ENCODE peak calls at places on chromosomes 11 and 22, in four cellular contexts. One of them, this sample, is unnamed.
A peak's percentile ranks its signal among the peaks of the same experiment; 100 is the strongest.

GRCh38 chr22:30435674-30436126 is 10.1 kb downstream of the MTFP1 start:
- DNase-seq in lower lobe of right lung: peak; percentile 54
- DNase-seq in cardiac fibroblast: no peak
- DNase-seq in spleen: peak; percentile 91
- DNase-seq in this sample: no peak

GRCh38 chr11:128496684-128497056 is 90.7 kb downstream of the ETS1 start:
- DNase-seq in lower lobe of right lung: no peak
- DNase-seq in cardiac fibroblast: no peak
- DNase-seq in spleen: no peak
- DNase-seq in this sample: no peak

GRCh38 chr11:101336858-101337257 is 207.2 kb upstream of the PGR start:
- DNase-seq in lower lobe of right lung: no peak
- DNase-seq in cardiac fibroblast: no peak
- DNase-seq in spleen: no peak
- DNase-seq in this sample: no peak

GRCh38 chr11:8748317-8748716 is 65.7 kb downstream of the RPL27A start:
- DNase-seq in lower lobe of right lung: no peak
- DNase-seq in cardiac fibroblast: no peak
- DNase-seq in spleen: no peak
- DNase-seq in this sample: no peak

GRCh38 chr22:41544671-41545476 is 604 bp upstream of the POLR3H start:
- DNase-seq in lower lobe of right lung: no peak
- DNase-seq in cardiac fibroblast: no peak
- DNase-seq in spleen: no peak
- DNase-seq in this sample: no peak

GRCh38 chr11:2803186-2804057 is 82.2 kb downstream of the CDKN1C start:
- DNase-seq in lower lobe of right lung: peak; percentile 29
- DNase-seq in cardiac fibroblast: no peak
- DNase-seq in spleen: peak; percentile 57
- DNase-seq in this sample: no peak

GRCh38 chr11:47724041-47724729 is 9.0 kb upstream of the AGBL2 start:
- DNase-seq in lower lobe of right lung: no peak
- DNase-seq in cardiac fibroblast: peak; percentile 79
- DNase-seq in spleen: no peak
- DNase-seq in this sample: no peak

GRCh38 chr22:36753120-36753802 is 22.7 kb downstream of the IFT27 start:
- DNase-seq in lower lobe of right lung: no peak
- DNase-seq in cardiac fibroblast: no peak
- DNase-seq in spleen: no peak
- DNase-seq in this sample: no peak

GRCh38 chr11:77142091-77142975 is 14.3 kb downstream of the MYO7A start:
- DNase-seq in lower lobe of right lung: peak; percentile 35
- DNase-seq in cardiac fibroblast: no peak
- DNase-seq in spleen: no peak
- DNase-seq in this sample: no peak

GRCh38 chr11:103491777-103492176 is 382.6 kb downstream of the DYNC2H1 start:
- DNase-seq in lower lobe of right lung: no peak
- DNase-seq in cardiac fibroblast: no peak
- DNase-seq in spleen: no peak
- DNase-seq in this sample: no peak

GRCh38 chr11:105448703-105449079 is 161.2 kb upstream of the GRIA4 start:
- DNase-seq in lower lobe of right lung: no peak
- DNase-seq in cardiac fibroblast: no peak
- DNase-seq in spleen: no peak
- DNase-seq in this sample: no peak

GRCh38 chr22:16601437-16602223 is 9.0 kb upstream of the CCT8L2 start:
- DNase-seq in lower lobe of right lung: peak; percentile 53
- DNase-seq in cardiac fibroblast: peak; percentile 1
- DNase-seq in spleen: peak; percentile 76
- DNase-seq in this sample: no peak

GRCh38 chr11:105929381-105929955 is 92.6 kb downstream of the MSANTD4 start:
- DNase-seq in lower lobe of right lung: no peak
- DNase-seq in cardiac fibroblast: no peak
- DNase-seq in spleen: no peak
- DNase-seq in this sample: no peak

GRCh38 chr22:31586137-31586920 is 75.7 kb downstream of the PISD start:
- DNase-seq in lower lobe of right lung: no peak
- DNase-seq in cardiac fibroblast: peak; percentile 92
- DNase-seq in spleen: no peak
- DNase-seq in this sample: no peak

GRCh38 chr22:27776410-27776958 is 25.1 kb downstream of the MN1 start:
- DNase-seq in lower lobe of right lung: no peak
- DNase-seq in cardiac fibroblast: no peak
- DNase-seq in spleen: no peak
- DNase-seq in this sample: no peak

GRCh38 chr11:88779551-88779950 is 286.2 kb downstream of the GRM5 start:
- DNase-seq in lower lobe of right lung: no peak
- DNase-seq in cardiac fibroblast: peak; percentile 3
- DNase-seq in spleen: no peak
- DNase-seq in this sample: no peak

GRCh38 chr11:76085321-76085720 is 121.0 kb downstream of the WNT11 start:
- DNase-seq in lower lobe of right lung: no peak
- DNase-seq in cardiac fibroblast: no peak
- DNase-seq in spleen: no peak
- DNase-seq in this sample: no peak

GRCh38 chr11:117828641-117829368 is 4.3 kb upstream of the FXYD2 start:
- DNase-seq in lower lobe of right lung: peak; percentile 46
- DNase-seq in cardiac fibroblast: peak; percentile 53
- DNase-seq in spleen: peak; percentile 84
- DNase-seq in this sample: no peak

GRCh38 chr11:34192481-34193401 is 87.3 kb downstream of the NAT10 start:
- DNase-seq in lower lobe of right lung: no peak
- DNase-seq in cardiac fibroblast: peak; percentile 90
- DNase-seq in spleen: no peak
- DNase-seq in this sample: no peak

GRCh38 chr22:39308614-39309363 is 10.6 kb downstream of the RPL3 start:
- DNase-seq in lower lobe of right lung: peak; percentile 69
- DNase-seq in cardiac fibroblast: peak; percentile 93
- DNase-seq in spleen: peak; percentile 74
- DNase-seq in this sample: no peak
- TF ChIP-seq CTCF in lower lobe of right lung: no peak
- TF ChIP-seq CTCF in cardiac fibroblast: no peak
- TF ChIP-seq CTCF in spleen: no peak
- TF ChIP-seq CTCF in this sample: no peak

GRCh38 chr11:60251485-60252207 is 8.7 kb upstream of the MS4A4E start:
- DNase-seq in lower lobe of right lung: no peak
- DNase-seq in cardiac fibroblast: peak; percentile 0
- DNase-seq in spleen: no peak
- DNase-seq in this sample: no peak
- TF ChIP-seq CTCF in lower lobe of right lung: peak; percentile 45
- TF ChIP-seq CTCF in cardiac fibroblast: peak; percentile 37
- TF ChIP-seq CTCF in spleen: peak; percentile 55
- TF ChIP-seq CTCF in this sample: peak; percentile 64

GRCh38 chr11:72350752-72351151 is 83.6 kb downstream of the CLPB start:
- DNase-seq in lower lobe of right lung: no peak
- DNase-seq in cardiac fibroblast: no peak
- DNase-seq in spleen: no peak
- DNase-seq in this sample: no peak

GRCh38 chr11:72352859-72353551 is 81.3 kb downstream of the CLPB start:
- DNase-seq in lower lobe of right lung: no peak
- DNase-seq in cardiac fibroblast: peak; percentile 80
- DNase-seq in spleen: no peak
- DNase-seq in this sample: no peak

GRCh38 chr11:72354356-72355115 is 79.8 kb downstream of the CLPB start:
- DNase-seq in lower lobe of right lung: no peak
- DNase-seq in cardiac fibroblast: no peak
- DNase-seq in spleen: no peak
- DNase-seq in this sample: no peak

GRCh38 chr11:72349616-72350218 is 84.6 kb downstream of the CLPB start:
- DNase-seq in lower lobe of right lung: no peak
- DNase-seq in cardiac fibroblast: no peak
- DNase-seq in spleen: no peak
- DNase-seq in this sample: no peak

GRCh38 chr11:72353861-72354260 is 80.5 kb downstream of the CLPB start:
- DNase-seq in lower lobe of right lung: no peak
- DNase-seq in cardiac fibroblast: peak; percentile 29
- DNase-seq in spleen: no peak
- DNase-seq in this sample: no peak
- TF ChIP-seq CTCF in lower lobe of right lung: no peak
- TF ChIP-seq CTCF in cardiac fibroblast: peak; percentile 29
- TF ChIP-seq CTCF in spleen: no peak
- TF ChIP-seq CTCF in this sample: peak; percentile 37

GRCh38 chr11:134032501-134033091 is 36.3 kb upstream of the JAM3 start:
- DNase-seq in lower lobe of right lung: peak; percentile 49
- DNase-seq in cardiac fibroblast: no peak
- DNase-seq in spleen: no peak
- DNase-seq in this sample: no peak

GRCh38 chr11:134032031-134032430 is 36.8 kb upstream of the JAM3 start:
- DNase-seq in lower lobe of right lung: peak; percentile 7
- DNase-seq in cardiac fibroblast: no peak
- DNase-seq in spleen: no peak
- DNase-seq in this sample: no peak

GRCh38 chr11:134033276-134033675 is 35.6 kb upstream of the JAM3 start:
- DNase-seq in lower lobe of right lung: peak; percentile 34
- DNase-seq in cardiac fibroblast: no peak
- DNase-seq in spleen: no peak
- DNase-seq in this sample: no peak

GRCh38 chr11:134034496-134035381 is 34.1 kb upstream of the JAM3 start:
- DNase-seq in lower lobe of right lung: no peak
- DNase-seq in cardiac fibroblast: no peak
- DNase-seq in spleen: peak; percentile 74
- DNase-seq in this sample: no peak

GRCh38 chr11:134033696-134034491 is 35.0 kb upstream of the JAM3 start:
- DNase-seq in lower lobe of right lung: peak; percentile 76
- DNase-seq in cardiac fibroblast: peak; percentile 88
- DNase-seq in spleen: peak; percentile 86
- DNase-seq in this sample: peak; percentile 20
- TF ChIP-seq CTCF in lower lobe of right lung: no peak
- TF ChIP-seq CTCF in cardiac fibroblast: no peak
- TF ChIP-seq CTCF in spleen: peak; percentile 5
- TF ChIP-seq CTCF in this sample: no peak

DNA sequence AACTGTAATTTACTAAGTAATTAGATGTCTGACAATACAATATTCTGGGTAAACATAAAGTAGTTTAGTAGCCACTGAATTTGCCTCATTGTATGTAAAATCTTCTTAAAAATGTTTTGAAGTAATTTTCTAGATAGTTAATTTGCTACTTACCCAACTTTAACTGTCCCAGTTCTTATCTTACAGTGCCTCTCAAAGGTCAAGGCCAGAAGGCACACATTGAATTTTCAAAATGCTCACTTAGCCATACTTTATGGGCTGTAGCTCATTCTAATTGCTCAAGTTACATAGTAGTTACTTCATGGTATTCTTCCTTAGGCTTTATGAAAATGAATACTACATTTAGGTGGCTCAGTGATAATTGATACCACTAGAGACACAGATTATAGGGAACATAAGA is 666.6 kb downstream of the CNTN5 start:
- DNase-seq in lower lobe of right lung: no peak
- DNase-seq in cardiac fibroblast: peak; percentile 18
- DNase-seq in spleen: no peak
- DNase-seq in this sample: no peak
- TF ChIP-seq CTCF in lower lobe of right lung: no peak
- TF ChIP-seq CTCF in cardiac fibroblast: no peak
- TF ChIP-seq CTCF in spleen: no peak
- TF ChIP-seq CTCF in this sample: peak; percentile 25

GRCh38 chr22:46896568-46897245 is 134.3 kb downstream of the TBC1D22A start:
- DNase-seq in lower lobe of right lung: no peak
- DNase-seq in cardiac fibroblast: no peak
- DNase-seq in spleen: no peak
- DNase-seq in this sample: no peak

GRCh38 chr22:46896166-46896565 is 133.7 kb downstream of the TBC1D22A start:
- DNase-seq in lower lobe of right lung: no peak
- DNase-seq in cardiac fibroblast: no peak
- DNase-seq in spleen: no peak
- DNase-seq in this sample: no peak

GRCh38 chr22:46895753-46896152 is 133.3 kb downstream of the TBC1D22A start:
- DNase-seq in lower lobe of right lung: no peak
- DNase-seq in cardiac fibroblast: no peak
- DNase-seq in spleen: no peak
- DNase-seq in this sample: no peak

GRCh38 chr22:46894851-46895640 is 132.6 kb downstream of the TBC1D22A start:
- DNase-seq in lower lobe of right lung: no peak
- DNase-seq in cardiac fibroblast: no peak
- DNase-seq in spleen: no peak
- DNase-seq in this sample: no peak

DNA sequence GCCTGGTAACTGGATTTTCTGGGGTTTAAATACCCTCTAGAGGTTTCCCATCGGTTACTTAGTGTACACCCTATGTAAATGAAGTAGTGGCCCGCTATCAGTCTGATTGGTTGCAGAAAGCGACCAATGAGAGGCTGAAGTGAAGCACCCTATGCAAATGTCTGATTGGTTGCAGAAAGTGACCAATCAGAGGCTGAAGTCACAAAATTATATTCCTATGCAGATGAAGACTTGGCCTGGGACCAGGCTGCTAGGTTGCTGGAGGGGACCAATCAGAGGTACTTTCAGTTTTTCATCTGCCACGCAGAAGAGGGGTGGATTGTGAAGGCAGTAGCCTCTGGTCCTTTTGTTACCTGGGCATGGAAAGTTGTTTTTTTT is 134.8 kb downstream of the TBC1D22A start:
- DNase-seq in lower lobe of right lung: no peak
- DNase-seq in cardiac fibroblast: no peak
- DNase-seq in spleen: no peak
- DNase-seq in this sample: no peak
- TF ChIP-seq CTCF in lower lobe of right lung: no peak
- TF ChIP-seq CTCF in cardiac fibroblast: no peak
- TF ChIP-seq CTCF in spleen: no peak
- TF ChIP-seq CTCF in this sample: no peak

GRCh38 chr11:64743591-64744543 is at the start of gene RASGRP2:
- DNase-seq in lower lobe of right lung: peak; percentile 90
- DNase-seq in cardiac fibroblast: peak; percentile 28
- DNase-seq in spleen: peak; percentile 99
- DNase-seq in this sample: no peak
- TF ChIP-seq CTCF in lower lobe of right lung: peak; percentile 73
- TF ChIP-seq CTCF in cardiac fibroblast: peak; percentile 68
- TF ChIP-seq CTCF in spleen: peak; percentile 92
- TF ChIP-seq CTCF in this sample: peak; percentile 67